ENCODE peak calls at places on chromosomes 13 and 19, in seven cellular contexts. Q, P, B, C, N, S and T are unnamed samples.
A peak's percentile ranks its signal among the peaks of the same experiment; 100 is the strongest.

GRCh38 chr13:95784891-95785290 is 108.0 kb downstream of the DNAJC3 start:
- DNase-seq in Q (no peak), P (no peak), B (no peak), C (no peak), N (no peak), S (no peak), T (no peak)

GRCh38 chr13:112748947-112749346 is 59.1 kb downstream of the ATP11A start:
- DNase-seq in Q (no peak), P (no peak), B (no peak), C (no peak), N (no peak), S (peak; percentile 26), T (peak; percentile 87)

GRCh38 chr13:28488376-28489005 is 6.4 kb downstream of the FLT1 start:
- DNase-seq in Q (no peak), P (no peak), B (no peak), C (no peak), N (no peak), S (no peak), T (no peak)

GRCh38 chr13:49584771-49585182 is 581 bp downstream of the RCBTB1 start:
- DNase-seq in Q (peak; percentile 56), P (no peak), B (no peak), C (no peak), N (peak; percentile 26), S (no peak), T (peak; percentile 60)

GRCh38 chr13:100154835-100155463 is 66.1 kb downstream of the PCCA start:
- DNase-seq in Q (no peak), P (no peak), B (no peak), C (no peak), N (peak; percentile 22), S (no peak), T (no peak)

GRCh38 chr19:17496337-17496997 is 15.0 kb upstream of the PGLS start:
- DNase-seq in Q (peak; percentile 63), P (peak; percentile 90), B (peak; percentile 76), C (peak; percentile 78), N (peak; percentile 83), S (no peak), T (no peak)

GRCh38 chr13:99265823-99266426 is 7.7 kb upstream of the GPR18 start:
- DNase-seq in Q (peak; percentile 66), P (no peak), B (no peak), C (no peak), N (peak; percentile 56), S (no peak), T (peak; percentile 60)

GRCh38 chr19:55070755-55071502 is 4.7 kb upstream of the EPS8L1 start:
- DNase-seq in Q (peak; percentile 95), P (no peak), B (peak; percentile 73), C (no peak), N (no peak), S (no peak), T (no peak)

GRCh38 chr13:72820898-72821279 is 39.0 kb downstream of the PIBF1 start:
- DNase-seq in Q (no peak), P (no peak), B (no peak), C (no peak), N (no peak), S (no peak), T (no peak)

GRCh38 chr19:1905863-1906375 is 720 bp downstream of the ADAT3 start:
- DNase-seq in Q (no peak), P (no peak), B (no peak), C (no peak), N (no peak), S (no peak), T (no peak)

GRCh38 chr13:73215807-73216206 is 157.0 kb downstream of the KLF5 start:
- DNase-seq in Q (no peak), P (no peak), B (peak; percentile 38), C (no peak), N (no peak), S (no peak), T (no peak)

GRCh38 chr19:43555185-43555770 is 20.0 kb downstream of the XRCC1 start:
- DNase-seq in Q (peak; percentile 66), P (peak; percentile 88), B (peak; percentile 78), C (peak; percentile 83), N (peak; percentile 82), S (peak; percentile 40), T (peak; percentile 77)

GRCh38 chr13:45339867-45340266 is 1.1 kb downstream of the TPT1 start:
- DNase-seq in Q (no peak), P (no peak), B (no peak), C (no peak), N (no peak), S (no peak), T (no peak)

GRCh38 chr13:99296270-99296865 is 10.8 kb downstream of the GPR183 start:
- DNase-seq in Q (no peak), P (no peak), B (no peak), C (no peak), N (no peak), S (no peak), T (no peak)

GRCh38 chr19:28793391-28794168 is 419.4 kb downstream of the UQCRFS1 start:
- DNase-seq in Q (no peak), P (peak; percentile 15), B (no peak), C (peak; percentile 48), N (peak; percentile 57), S (no peak), T (no peak)

GRCh38 chr13:20219585-20219984 is 12.5 kb downstream of the GJB6 start:
- DNase-seq in Q (no peak), P (no peak), B (no peak), C (no peak), N (no peak), S (no peak), T (no peak)

GRCh38 chr19:29873024-29873800 is 61.4 kb downstream of the CCNE1 start:
- DNase-seq in Q (no peak), P (peak; percentile 76), B (peak; percentile 55), C (peak; percentile 61), N (peak; percentile 86), S (peak; percentile 6), T (no peak)

GRCh38 chr19:46760363-46760762 is 14.1 kb upstream of the STRN4 start:
- DNase-seq in Q (no peak), P (no peak), B (no peak), C (no peak), N (no peak), S (no peak), T (no peak)

GRCh38 chr19:54903303-54903702 is 2.6 kb upstream of the NCR1 start:
- DNase-seq in Q (no peak), P (no peak), B (no peak), C (no peak), N (no peak), S (no peak), T (no peak)

GRCh38 chr19:16599655-16600346 is 27.6 kb upstream of the SLC35E1 start:
- DNase-seq in Q (no peak), P (no peak), B (no peak), C (no peak), N (no peak), S (no peak), T (no peak)

GRCh38 chr13:100563779-100564178 is 24.8 kb downstream of the GGACT start:
- DNase-seq in Q (no peak), P (no peak), B (no peak), C (no peak), N (no peak), S (no peak), T (no peak)

GRCh38 chr19:18280247-18281081 is 958 bp downstream of the JUND start:
- DNase-seq in Q (peak; percentile 72), P (peak; percentile 50), B (peak; percentile 84), C (peak; percentile 75), N (peak; percentile 81), S (peak; percentile 24), T (peak; percentile 82)